ENCODE peak calls at places on chromosomes 16 and 17, in eight cellular contexts. Q is CD8-positive, alpha-beta memory T cell; L is T-helper 1 cell; S is Karpas-422; C is tibial nerve; N is mucosa of gallbladder; X is activated CD4-positive, CD25-positive, alpha-beta regulatory T cell; J is MV-4-11. T is an unnamed sample.

GRCh38 chr17:49005140-49005539 is 8.0 kb downstream of the IGF2BP1 start:
- DNase-seq in S (no peak), C (no peak), Q (no peak), N (no peak), J (no peak), X (no peak), L (no peak), T (no peak)

GRCh38 chr16:26263406-26263805 is 571.6 kb downstream of the HS3ST4 start:
- DNase-seq in N (no peak), L (no peak), C (no peak), X (no peak), Q (no peak), S (no peak), J (peak), T (no peak)

GRCh38 chr16:48299471-48299870 is 52.1 kb upstream of the ABCC11 start:
- DNase-seq in S (no peak), C (no peak), X (no peak), J (no peak), L (no peak), N (no peak), Q (no peak), T (no peak)

GRCh38 chr17:2138318-2138717 is 83.4 kb downstream of the HIC1 start:
- DNase-seq in J (peak), S (peak), C (no peak), N (no peak), X (no peak), L (peak), Q (peak), T (no peak)

GRCh38 chr16:52548261-52549010 is 1.5 kb upstream of the TOX3 start:
- DNase-seq in L (no peak), N (no peak), C (no peak), X (no peak), S (no peak), J (no peak), Q (no peak), T (no peak)

GRCh38 chr16:51287231-51287630 is 136.2 kb upstream of the SALL1 start:
- DNase-seq in Q (no peak), J (no peak), X (no peak), S (no peak), N (no peak), C (no peak), L (no peak), T (no peak)

GRCh38 chr17:35736236-35736635 is 4.8 kb downstream of the RASL10B start:
- DNase-seq in C (no peak), J (no peak), Q (no peak), L (no peak), N (no peak), S (no peak), X (no peak), T (no peak)

GRCh38 chr17:61196302-61196704 is 203.3 kb upstream of the TBX2 start:
- DNase-seq in J (no peak), N (no peak), X (no peak), C (no peak), L (no peak), S (no peak), Q (no peak), T (no peak)

GRCh38 chr17:66952681-66953638 is 11.5 kb upstream of the CACNG4 start:
- DNase-seq in S (no peak), L (no peak), N (no peak), X (no peak), Q (no peak), J (no peak), C (no peak), T (no peak)

GRCh38 chr17:74877592-74878543 is 5.1 kb upstream of the FDXR start:
- DNase-seq in J (no peak), L (no peak), Q (no peak), X (no peak), N (peak), S (no peak), C (no peak), T (no peak)

GRCh38 chr17:64032081-64032480 is 11.6 kb upstream of the ICAM2 start:
- DNase-seq in N (no peak), C (no peak), X (no peak), Q (no peak), S (no peak), L (no peak), J (no peak), T (no peak)

GRCh38 chr16:60142991-60143705 is 1409.0 kb upstream of the GOT2 start:
- DNase-seq in Q (no peak), C (no peak), L (no peak), S (no peak), N (no peak), X (no peak), J (no peak), T (no peak)

GRCh38 chr16:29804455-29805231 is 1.7 kb upstream of the MAZ start:
- DNase-seq in S (peak), J (peak), L (no peak), N (no peak), C (peak), X (no peak), Q (no peak), T (peak)

GRCh38 chr16:535446-536405 is 8.2 kb downstream of the CAPN15 start:
- DNase-seq in X (no peak), S (no peak), C (no peak), N (peak), L (no peak), Q (no peak), J (peak), T (peak)

GRCh38 chr16:81593481-81593880 is 148.9 kb downstream of the CMIP start:
- DNase-seq in N (no peak), S (no peak), X (no peak), L (no peak), C (no peak), Q (no peak), J (no peak), T (no peak)

GRCh38 chr17:37842401-37842800 is 81.8 kb upstream of the TBC1D3K start:
- DNase-seq in Q (no peak), N (no peak), C (no peak), S (no peak), J (no peak), X (no peak), L (no peak), T (no peak)

GRCh38 chr17:1087381-1088241 is 90.7 kb downstream of the TIMM22 start:
- DNase-seq in S (peak), J (peak), C (peak), X (no peak), N (peak), L (no peak), Q (no peak), T (peak)

GRCh38 chr16:67872131-67872630 is 671 bp upstream of the EDC4 start:
- DNase-seq in Q (no peak), C (no peak), J (no peak), X (no peak), S (peak), N (no peak), L (no peak), T (no peak)

GRCh38 chr16:89190150-89190958 is 10.0 kb downstream of the SLC22A31 start:
- DNase-seq in N (no peak), J (no peak), S (no peak), Q (no peak), C (no peak), L (no peak), X (no peak), T (peak)

GRCh38 chr17:49637050-49637449 is 40.8 kb downstream of the SPOP start:
- DNase-seq in C (no peak), N (no peak), J (no peak), L (no peak), X (no peak), S (no peak), Q (no peak), T (no peak)

GRCh38 chr17:42436401-42436800 is 13.3 kb upstream of the CAVIN1 start:
- DNase-seq in C (peak), N (peak), S (no peak), Q (no peak), J (no peak), L (no peak), X (no peak), T (peak)

GRCh38 chr17:19534562-19535149 is 1.0 kb downstream of the SLC47A1 start:
- DNase-seq in J (no peak), Q (no peak), C (no peak), L (no peak), S (no peak), N (no peak), X (no peak), T (no peak)

GRCh38 chr16:78695371-78695770 is 595.9 kb downstream of the WWOX start:
- DNase-seq in C (no peak), Q (no peak), L (no peak), X (no peak), J (no peak), N (no peak), S (no peak), T (no peak)

GRCh38 chr16:397736-398332 is 835 bp downstream of the NME4 start:
- DNase-seq in X (no peak), L (peak), C (peak), J (peak), Q (no peak), N (peak), S (peak), T (peak)

GRCh38 chr16:51577621-51578303 is 426.7 kb upstream of the SALL1 start:
- DNase-seq in L (no peak), C (no peak), S (no peak), N (no peak), X (no peak), J (no peak), Q (no peak), T (no peak)

GRCh38 chr17:958712-959451 is 20.7 kb downstream of the NXN start:
- DNase-seq in X (no peak), S (no peak), J (no peak), N (no peak), L (no peak), C (no peak), Q (no peak), T (no peak)